ENCODE peak calls at places on chromosomes 13 and 19, in nine cellular contexts. One of them, this sample, is unnamed. For H3K27me3, the result is how much of the 10 kb centered on the place peaks cover.

GRCh38 chr13:31742102-31742695 is 2.9 kb downstream of the RXFP2 start:
- DNase-seq in kidney epithelial cell: no peak
- DNase-seq in lung: peak
- DNase-seq in pancreas: no peak
- DNase-seq in CD8-positive, alpha-beta memory T cell: peak
- DNase-seq in brain microvascular endothelial cell: peak
- DNase-seq in breast epithelium: peak
- DNase-seq in tibial nerve: peak
- DNase-seq in bronchial epithelial cell: peak
- DNase-seq in this sample: peak

GRCh38 chr13:58151452-58151851 is 519.9 kb downstream of the PCDH17 start:
- DNase-seq in kidney epithelial cell: no peak
- DNase-seq in lung: no peak
- DNase-seq in pancreas: no peak
- DNase-seq in CD8-positive, alpha-beta memory T cell: no peak
- DNase-seq in brain microvascular endothelial cell: no peak
- DNase-seq in breast epithelium: no peak
- DNase-seq in tibial nerve: no peak
- DNase-seq in bronchial epithelial cell: no peak
- DNase-seq in this sample: no peak

GRCh38 chr19:50959731-50960500 is 7.1 kb upstream of the KLK5 start:
- DNase-seq in kidney epithelial cell: no peak
- DNase-seq in lung: no peak
- DNase-seq in pancreas: no peak
- DNase-seq in CD8-positive, alpha-beta memory T cell: no peak
- DNase-seq in brain microvascular endothelial cell: no peak
- DNase-seq in breast epithelium: no peak
- DNase-seq in tibial nerve: no peak
- DNase-seq in bronchial epithelial cell: no peak
- DNase-seq in this sample: no peak

GRCh38 chr19:34298891-34299510 is 44.6 kb downstream of the GARRE1 start:
- DNase-seq in kidney epithelial cell: no peak
- DNase-seq in lung: no peak
- DNase-seq in pancreas: no peak
- DNase-seq in CD8-positive, alpha-beta memory T cell: no peak
- DNase-seq in brain microvascular endothelial cell: no peak
- DNase-seq in breast epithelium: no peak
- DNase-seq in tibial nerve: no peak
- DNase-seq in bronchial epithelial cell: no peak
- DNase-seq in this sample: peak

GRCh38 chr19:49161987-49162386 is 4.4 kb downstream of the TRPM4 start:
- DNase-seq in kidney epithelial cell: no peak
- DNase-seq in lung: no peak
- DNase-seq in pancreas: no peak
- DNase-seq in CD8-positive, alpha-beta memory T cell: no peak
- DNase-seq in brain microvascular endothelial cell: peak
- DNase-seq in breast epithelium: peak
- DNase-seq in tibial nerve: no peak
- DNase-seq in bronchial epithelial cell: no peak
- DNase-seq in this sample: no peak

GRCh38 chr13:51995677-51996551 is 15.3 kb downstream of the ATP7B start:
- DNase-seq in kidney epithelial cell: no peak
- DNase-seq in lung: peak
- DNase-seq in pancreas: peak
- DNase-seq in CD8-positive, alpha-beta memory T cell: no peak
- DNase-seq in brain microvascular endothelial cell: no peak
- DNase-seq in breast epithelium: no peak
- DNase-seq in tibial nerve: no peak
- DNase-seq in bronchial epithelial cell: peak
- DNase-seq in this sample: peak

GRCh38 chr13:33940256-33940655 is 122.3 kb downstream of the RFC3 start:
- DNase-seq in kidney epithelial cell: no peak
- DNase-seq in lung: no peak
- DNase-seq in pancreas: no peak
- DNase-seq in CD8-positive, alpha-beta memory T cell: no peak
- DNase-seq in brain microvascular endothelial cell: no peak
- DNase-seq in breast epithelium: no peak
- DNase-seq in tibial nerve: no peak
- DNase-seq in bronchial epithelial cell: no peak
- DNase-seq in this sample: no peak

GRCh38 chr13:113612626-113613025 is 28.1 kb downstream of the TFDP1 start:
- DNase-seq in kidney epithelial cell: no peak
- DNase-seq in lung: no peak
- DNase-seq in pancreas: peak
- DNase-seq in CD8-positive, alpha-beta memory T cell: no peak
- DNase-seq in brain microvascular endothelial cell: no peak
- DNase-seq in breast epithelium: no peak
- DNase-seq in tibial nerve: no peak
- DNase-seq in bronchial epithelial cell: no peak
- DNase-seq in this sample: no peak

GRCh38 chr19:54279441-54279962 is 1.4 kb downstream of the LILRB2 start:
- DNase-seq in kidney epithelial cell: no peak
- DNase-seq in lung: no peak
- DNase-seq in pancreas: no peak
- DNase-seq in CD8-positive, alpha-beta memory T cell: no peak
- DNase-seq in brain microvascular endothelial cell: no peak
- DNase-seq in breast epithelium: no peak
- DNase-seq in tibial nerve: no peak
- DNase-seq in bronchial epithelial cell: no peak
- DNase-seq in this sample: no peak
- H3K27me3 ChIP-seq in kidney epithelial cell: under half
- H3K27me3 ChIP-seq in lung: under half
- H3K27me3 ChIP-seq in pancreas: under half
- H3K27me3 ChIP-seq in CD8-positive, alpha-beta memory T cell: under half
- H3K27me3 ChIP-seq in brain microvascular endothelial cell: under half
- H3K27me3 ChIP-seq in breast epithelium: under half
- H3K27me3 ChIP-seq in tibial nerve: under half
- H3K27me3 ChIP-seq in bronchial epithelial cell: under half
- H3K27me3 ChIP-seq in this sample: under half

DNA sequence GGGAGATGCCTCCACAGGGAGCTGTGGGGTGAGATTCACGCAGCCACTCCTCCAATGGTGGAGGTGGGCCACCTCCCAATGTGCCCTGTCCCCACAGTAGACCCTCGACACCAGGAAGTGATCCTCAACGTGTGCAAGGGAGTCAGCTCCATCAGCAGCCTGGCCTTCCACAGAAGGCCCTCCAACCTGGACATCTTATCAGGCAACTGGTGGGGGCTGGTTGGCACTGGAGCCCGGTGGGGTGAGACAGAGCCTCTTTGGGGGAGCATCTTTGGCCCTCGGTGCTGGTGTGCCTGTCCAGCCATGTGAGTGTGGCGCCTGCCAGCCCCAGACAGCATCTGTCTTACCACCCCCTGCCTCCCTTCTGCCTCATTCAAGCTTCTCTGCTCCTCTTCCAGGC is 19.7 kb upstream of the RNF17 start:
- DNase-seq in kidney epithelial cell: no peak
- DNase-seq in lung: no peak
- DNase-seq in pancreas: no peak
- DNase-seq in CD8-positive, alpha-beta memory T cell: no peak
- DNase-seq in brain microvascular endothelial cell: no peak
- DNase-seq in breast epithelium: no peak
- DNase-seq in tibial nerve: no peak
- DNase-seq in bronchial epithelial cell: no peak
- DNase-seq in this sample: no peak
- H3K27me3 ChIP-seq in kidney epithelial cell: under half
- H3K27me3 ChIP-seq in lung: under half
- H3K27me3 ChIP-seq in pancreas: under half
- H3K27me3 ChIP-seq in CD8-positive, alpha-beta memory T cell: under half
- H3K27me3 ChIP-seq in brain microvascular endothelial cell: under half
- H3K27me3 ChIP-seq in breast epithelium: half or more
- H3K27me3 ChIP-seq in tibial nerve: under half
- H3K27me3 ChIP-seq in bronchial epithelial cell: under half
- H3K27me3 ChIP-seq in this sample: under half

DNA sequence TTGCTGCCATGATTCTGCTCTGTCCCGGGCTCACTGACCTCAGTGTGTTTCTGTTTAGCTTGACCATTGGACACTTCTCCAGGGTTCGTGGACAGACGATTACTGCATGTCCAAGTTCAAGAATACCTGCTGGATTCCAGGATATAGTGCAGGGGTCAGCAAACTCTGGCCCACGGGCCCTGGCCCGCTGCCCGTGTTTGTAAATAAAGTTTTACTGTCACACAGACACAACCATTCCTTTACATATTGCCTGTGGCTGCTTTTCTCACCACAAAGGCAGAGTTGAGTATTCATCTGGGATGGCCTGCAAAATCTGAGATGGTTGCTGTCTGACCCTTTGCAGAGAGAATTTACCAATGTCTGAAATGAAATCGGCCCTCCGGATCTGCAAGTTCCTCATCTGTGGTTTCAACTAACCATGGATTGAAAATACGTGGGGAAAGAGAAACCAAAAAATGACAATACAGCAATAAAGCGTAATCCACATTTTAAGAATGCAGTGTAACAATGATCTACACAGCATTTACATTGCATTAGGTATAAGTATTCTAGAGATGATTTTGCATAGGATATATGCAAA is 25.9 kb upstream of the F2RL3 start:
- DNase-seq in kidney epithelial cell: no peak
- DNase-seq in lung: no peak
- DNase-seq in pancreas: no peak
- DNase-seq in CD8-positive, alpha-beta memory T cell: no peak
- DNase-seq in brain microvascular endothelial cell: no peak
- DNase-seq in breast epithelium: no peak
- DNase-seq in tibial nerve: no peak
- DNase-seq in bronchial epithelial cell: no peak
- DNase-seq in this sample: no peak
- H3K27me3 ChIP-seq in kidney epithelial cell: under half
- H3K27me3 ChIP-seq in lung: under half
- H3K27me3 ChIP-seq in pancreas: under half
- H3K27me3 ChIP-seq in CD8-positive, alpha-beta memory T cell: under half
- H3K27me3 ChIP-seq in brain microvascular endothelial cell: under half
- H3K27me3 ChIP-seq in breast epithelium: under half
- H3K27me3 ChIP-seq in tibial nerve: under half
- H3K27me3 ChIP-seq in bronchial epithelial cell: under half
- H3K27me3 ChIP-seq in this sample: under half

DNA sequence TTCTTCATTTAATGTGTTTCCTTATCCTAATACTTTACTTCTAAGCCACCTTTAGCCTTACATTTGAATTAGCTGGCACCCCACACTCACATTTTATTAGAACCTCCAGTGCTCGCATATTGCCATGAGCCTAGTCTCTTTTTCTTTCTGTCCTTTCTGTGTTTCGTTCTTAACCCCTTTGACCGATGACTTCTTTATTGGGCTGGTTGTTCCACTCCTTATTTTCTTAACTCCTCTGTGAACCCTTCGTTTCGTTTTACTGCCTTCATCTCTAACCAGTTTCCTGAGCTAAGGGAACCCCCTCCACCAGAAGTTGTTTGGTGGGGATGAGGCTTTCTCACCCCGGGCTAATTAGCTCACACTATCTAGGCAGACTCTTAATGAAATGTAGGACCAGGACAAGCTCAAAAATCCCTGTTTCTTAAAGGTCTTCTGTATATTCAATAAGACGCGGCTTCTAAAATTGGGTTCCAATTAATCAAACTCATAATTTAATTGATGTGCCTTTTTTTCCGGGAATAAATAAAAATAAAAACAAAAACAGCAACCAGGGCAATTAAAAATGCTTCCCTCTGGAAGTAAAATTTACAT is 19.1 kb upstream of the ARHGEF7 start:
- DNase-seq in kidney epithelial cell: no peak
- DNase-seq in lung: no peak
- DNase-seq in pancreas: no peak
- DNase-seq in CD8-positive, alpha-beta memory T cell: no peak
- DNase-seq in brain microvascular endothelial cell: no peak
- DNase-seq in breast epithelium: no peak
- DNase-seq in tibial nerve: no peak
- DNase-seq in bronchial epithelial cell: no peak
- DNase-seq in this sample: no peak
- H3K27me3 ChIP-seq in kidney epithelial cell: under half
- H3K27me3 ChIP-seq in lung: under half
- H3K27me3 ChIP-seq in pancreas: under half
- H3K27me3 ChIP-seq in CD8-positive, alpha-beta memory T cell: under half
- H3K27me3 ChIP-seq in brain microvascular endothelial cell: under half
- H3K27me3 ChIP-seq in breast epithelium: half or more
- H3K27me3 ChIP-seq in tibial nerve: under half
- H3K27me3 ChIP-seq in bronchial epithelial cell: under half
- H3K27me3 ChIP-seq in this sample: under half

This sample was measured in prostate gland.